ENCODE peak calls at places on chromosomes 3 and 15, in six cellular contexts. M is GM12878, H is IMR-90, T is transverse colon, I is heart left ventricle, S is esophagus squamous epithelium. P is an unnamed sample. For H3K27me3, the result is how much of the 10 kb centered on the place peaks cover.

GRCh38 chr3:147423601-147424324 is 14.6 kb downstream of the ZIC1 start:
- DNase-seq in T (no peak), H (no peak), I (no peak), M (no peak), S (no peak), P (no peak)

GRCh38 chr15:89362203-89363101 is 27.8 kb upstream of the POLG start:
- DNase-seq in M (no peak), H (no peak), S (no peak), I (no peak), T (no peak), P (no peak)

GRCh38 chr3:168659015-168659414 is 563.3 kb upstream of the GOLIM4 start:
- DNase-seq in S (no peak), H (no peak), T (no peak), I (no peak), M (no peak), P (no peak)

GRCh38 chr15:101240364-101240763 is 11.5 kb downstream of the CHSY1 start:
- DNase-seq in S (no peak), T (no peak), I (no peak), H (peak), M (no peak), P (no peak)

GRCh38 chr3:158731938-158732855 is at the start of gene RARRES1:
- DNase-seq in S (no peak), I (peak), M (no peak), T (peak), H (peak), P (peak)

GRCh38 chr15:28937271-28937670 is 51.5 kb downstream of the APBA2 start:
- DNase-seq in I (no peak), H (no peak), M (no peak), T (no peak), S (no peak), P (no peak)

GRCh38 chr15:63487076-63487757 is 17.2 kb upstream of the USP3 start:
- DNase-seq in H (peak), I (peak), S (peak), M (no peak), T (peak), P (peak)

GRCh38 chr3:159616234-159616825 is 372.3 kb upstream of the IL12A start:
- DNase-seq in H (peak), I (peak), T (peak), S (no peak), M (no peak), P (peak)

GRCh38 chr3:143951351-143951971 is 20.2 kb upstream of the DIPK2A start:
- DNase-seq in S (no peak), I (no peak), M (no peak), H (peak), T (no peak), P (no peak)

GRCh38 chr3:193774272-193774915 is 181.4 kb downstream of the OPA1 start:
- DNase-seq in I (no peak), T (no peak), M (no peak), S (no peak), H (no peak), P (no peak)

DNA sequence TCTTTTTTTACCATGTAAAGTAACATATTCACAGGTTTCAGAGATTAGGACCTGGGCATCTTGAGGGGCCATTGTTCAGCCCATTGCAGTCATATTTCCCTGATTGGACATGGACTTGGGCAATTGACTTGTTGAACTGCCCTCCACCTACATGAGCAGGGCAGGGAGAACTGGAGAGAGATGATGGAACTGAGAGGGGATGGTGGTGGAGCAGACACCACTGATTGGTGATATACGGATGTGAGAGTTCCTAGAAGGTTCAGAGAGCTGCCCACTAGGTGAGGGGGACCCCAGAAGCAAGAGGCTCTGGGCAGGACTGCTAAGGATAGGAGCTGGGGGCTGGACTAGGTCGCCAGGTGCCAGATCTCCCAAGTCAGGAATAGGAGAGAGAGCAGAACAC is 37.8 kb upstream of the SIAH2 start:
- DNase-seq in M (no peak), I (no peak), H (no peak), S (no peak), T (no peak), P (no peak)
- TF ChIP-seq POLR2A in M (no peak), I (no peak), H (no peak), S (no peak), T (no peak), P (no peak)

GRCh38 chr3:124075758-124076157 is 83.8 kb upstream of the ROPN1 start:
- DNase-seq in T (no peak), M (no peak), I (no peak), S (no peak), H (no peak), P (no peak)

GRCh38 chr3:124079912-124080276 is 88.0 kb upstream of the ROPN1 start:
- DNase-seq in M (no peak), H (no peak), T (no peak), I (no peak), S (no peak), P (no peak)

GRCh38 chr3:124078978-124079911 is 87.3 kb upstream of the ROPN1 start:
- DNase-seq in S (no peak), M (no peak), I (no peak), T (no peak), H (peak), P (no peak)

GRCh38 chr3:124076231-124076630 is 84.3 kb upstream of the ROPN1 start:
- DNase-seq in T (no peak), M (no peak), H (no peak), S (no peak), I (no peak), P (no peak)
- H3K27me3 ChIP-seq in T (under half), M (under half), H (under half), S (under half), I (under half), P (under half)

DNA sequence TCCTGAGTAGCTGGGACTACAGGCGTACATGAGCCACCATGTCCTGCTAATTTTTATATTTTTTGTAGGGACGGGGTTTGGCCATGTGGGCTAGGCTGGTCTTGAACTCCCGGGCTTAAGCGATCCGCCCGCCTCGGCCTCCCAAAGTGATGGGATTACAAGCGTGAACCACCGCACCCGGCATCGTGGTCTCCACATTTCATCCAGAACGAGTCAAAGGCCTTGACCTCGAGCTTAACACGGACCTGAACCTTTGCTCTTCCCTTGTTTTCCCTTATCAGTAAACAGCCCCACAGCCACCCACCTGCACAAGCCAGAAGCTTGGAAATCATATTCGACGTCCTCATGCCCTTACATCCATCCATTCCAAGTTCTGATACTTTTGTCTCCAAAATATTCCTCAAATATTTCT is 1.3 kb upstream of the PTPN23 start:
- DNase-seq in H (no peak), I (no peak), S (no peak), M (no peak), T (peak), P (peak)
- TF ChIP-seq POLR2A in H (no peak), I (no peak), S (no peak), M (no peak), T (no peak), P (no peak)

DNA sequence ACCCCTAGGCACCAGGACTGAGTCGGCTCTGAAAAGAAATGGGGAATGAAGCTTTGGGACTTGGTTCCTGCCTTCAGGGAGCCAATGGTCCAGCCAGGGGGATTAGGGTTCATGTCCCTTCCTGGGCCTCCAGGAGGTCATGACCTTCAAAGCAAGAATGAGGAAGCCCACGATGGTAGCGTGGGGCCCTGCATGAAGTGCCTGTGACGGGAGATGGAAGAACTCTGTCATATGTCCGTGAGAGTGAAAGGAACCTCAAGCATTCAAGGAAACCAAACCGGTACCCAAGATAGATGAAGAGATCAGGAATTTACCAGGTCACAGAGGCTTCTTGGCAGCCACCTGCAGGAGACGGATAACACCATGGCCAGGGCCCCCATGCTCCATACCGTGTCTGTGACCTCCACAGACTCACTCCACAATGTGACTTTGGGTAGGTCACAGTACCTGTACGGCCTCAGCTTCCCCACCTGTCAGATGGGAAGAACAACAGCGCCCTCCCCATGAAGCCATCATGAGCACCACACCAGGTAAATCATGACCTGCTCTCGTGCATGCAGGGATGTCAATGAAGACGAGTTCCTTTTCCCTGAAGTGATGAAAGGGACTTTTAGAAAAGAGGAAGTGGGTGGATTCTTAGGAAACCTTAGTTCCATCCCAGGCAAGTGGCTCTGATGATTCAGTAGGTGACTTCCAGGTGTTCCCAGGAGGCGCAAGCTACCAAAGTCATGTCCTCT is 23.3 kb upstream of the CYP11A1 start:
- DNase-seq in M (no peak), H (no peak), I (no peak), S (no peak), T (no peak), P (no peak)
- H3K27me3 ChIP-seq in M (under half), H (under half), I (under half), S (under half), T (under half), P (under half)

GRCh38 chr15:42493694-42494093 is 1.7 kb upstream of the SNAP23 start:
- DNase-seq in I (no peak), T (no peak), M (no peak), H (no peak), S (no peak), P (no peak)

GRCh38 chr15:42491540-42492225 is 742 bp upstream of the ZNF106 start:
- DNase-seq in H (peak), M (no peak), I (no peak), T (no peak), S (no peak), P (no peak)

GRCh38 chr15:42494998-42495360 is 455 bp upstream of the SNAP23 start:
- DNase-seq in I (peak), H (peak), M (no peak), S (no peak), T (peak), P (peak)

GRCh38 chr15:42490246-42490742 is 647 bp downstream of the ZNF106 start:
- DNase-seq in I (no peak), H (peak), M (no peak), T (no peak), S (no peak), P (no peak)

GRCh38 chr15:42490743-42491539 is at the start of gene ZNF106:
- DNase-seq in H (peak), S (peak), T (peak), I (peak), M (peak), P (peak)
- TF ChIP-seq POLR2A in H (peak), S (no peak), T (peak), I (peak), M (peak), P (peak)

DNA sequence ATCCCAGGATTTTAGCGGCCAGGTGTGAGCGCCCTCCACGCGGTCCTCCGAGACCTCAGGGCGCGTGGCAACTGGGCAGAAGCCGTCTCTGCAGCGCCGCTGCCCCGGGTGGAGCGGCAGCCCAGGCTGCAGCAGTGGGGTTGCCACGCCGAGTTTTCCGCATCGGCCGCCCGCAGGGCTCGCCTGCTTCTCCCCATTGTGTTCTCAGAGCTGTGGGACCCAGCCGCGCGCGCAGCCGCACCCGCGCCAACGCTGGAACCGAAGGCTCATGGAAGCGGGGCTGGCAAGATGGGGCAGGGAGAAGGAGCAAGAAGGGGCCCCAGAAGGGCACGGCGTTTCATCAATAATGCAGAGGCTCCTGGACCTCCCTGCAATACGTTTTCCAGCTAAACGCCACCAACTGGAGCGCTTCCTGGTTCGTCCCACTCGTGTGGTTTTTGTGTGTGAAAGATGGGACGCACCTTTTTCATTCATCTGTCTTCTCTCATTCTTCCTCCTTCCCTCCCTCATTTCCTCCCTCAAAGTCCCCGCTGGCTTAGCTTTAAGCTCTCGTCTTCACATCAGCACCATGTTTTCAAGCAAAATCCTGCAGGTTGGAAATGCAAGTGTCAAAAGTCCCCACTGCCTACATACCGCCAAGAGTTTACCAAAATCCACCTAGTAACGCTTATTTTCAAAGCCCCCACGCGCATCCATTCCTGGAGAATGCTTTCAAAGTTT is 1.2 kb downstream of the ROBO1 start:
- DNase-seq in H (no peak), I (no peak), T (no peak), M (no peak), S (no peak), P (no peak)
- H3K27me3 ChIP-seq in H (under half), I (under half), T (under half), M (under half), S (under half), P (under half)

P was measured in right lobe of liver.